ENCODE peak calls at places on chromosomes 4 and X, in ten cellular contexts. T is BJ, Z is colonic mucosa, E is Peyer's patch, N is choroid plexus epithelial cell, V is brain microvascular endothelial cell, L is AG04450, D is psoas muscle, S is CD14-positive monocyte, P is endodermal cell. H is an unnamed sample.
A peak's percentile ranks its signal among the peaks of the same experiment; 100 is the strongest.

GRCh38 chr4:115851918-115852766 is 738.7 kb upstream of the NDST4 start:
- DNase-seq in Z (peak; percentile 53), S (no peak), V (peak; percentile 24), L (no peak), P (peak; percentile 88), T (no peak), N (peak; percentile 61), D (no peak), E (no peak), H (peak; percentile 47)

GRCh38 chr4:2923141-2923551 is 40.1 kb downstream of the NOP14 start:
- DNase-seq in Z (no peak), D (no peak), T (no peak), L (no peak), N (peak; percentile 93), E (no peak), S (no peak), P (peak; percentile 75), V (peak; percentile 88), H (no peak)

GRCh38 chrX:15674514-15674898 is 9.9 kb upstream of the CLTRN start:
- DNase-seq in P (no peak), D (peak; percentile 97), T (peak; percentile 59), V (peak; percentile 96), Z (peak; percentile 97), E (peak; percentile 97), L (peak; percentile 68), S (peak; percentile 91), N (peak; percentile 94), H (no peak)

GRCh38 chr4:113148925-113149324 is 99.5 kb downstream of the ANK2 start:
- DNase-seq in V (no peak), P (no peak), S (no peak), N (no peak), Z (no peak), L (no peak), D (no peak), T (no peak), E (no peak), H (no peak)

GRCh38 chrX:136480383-136480782 is 7.4 kb upstream of the BRS3 start:
- DNase-seq in P (no peak), T (no peak), D (no peak), V (no peak), S (no peak), N (no peak), L (no peak), E (no peak), Z (no peak), H (no peak)

GRCh38 chrX:70525733-70526132 is 81.1 kb downstream of the DLG3 start:
- DNase-seq in T (no peak), E (no peak), P (no peak), S (no peak), D (no peak), N (peak; percentile 6), Z (peak; percentile 28), V (no peak), L (no peak), H (peak; percentile 25)

GRCh38 chr4:172323288-172323687 is 510.1 kb downstream of the GALNTL6 start:
- DNase-seq in V (no peak), T (no peak), S (no peak), D (no peak), Z (no peak), P (no peak), L (no peak), E (no peak), N (no peak), H (no peak)

GRCh38 chr4:8606966-8607365 is 14.4 kb downstream of the CPZ start:
- DNase-seq in D (no peak), E (no peak), V (no peak), L (no peak), P (no peak), Z (no peak), T (no peak), S (no peak), N (no peak), H (no peak)

GRCh38 chr4:101941816-101942358 is 151.4 kb downstream of the BANK1 start:
- DNase-seq in V (no peak), N (no peak), Z (no peak), T (no peak), E (no peak), S (no peak), L (no peak), D (no peak), P (no peak), H (no peak)

GRCh38 chrX:10582945-10583344 is 37.4 kb downstream of the MID1 start:
- DNase-seq in Z (no peak), S (no peak), P (no peak), D (no peak), L (no peak), E (no peak), V (no peak), T (no peak), N (peak; percentile 60), H (no peak)

GRCh38 chr4:138576684-138577083 is 334.5 kb upstream of the SLC7A11 start:
- DNase-seq in V (peak; percentile 41), L (peak; percentile 34), Z (no peak), D (no peak), P (peak; percentile 55), E (no peak), S (no peak), T (no peak), N (peak; percentile 80), H (no peak)

GRCh38 chr4:125085-125820 is 952 bp downstream of the ZNF718 start:
- DNase-seq in N (peak; percentile 63), L (no peak), D (peak; percentile 50), P (peak; percentile 86), T (no peak), S (no peak), E (peak; percentile 38), Z (peak; percentile 59), V (peak; percentile 39), H (no peak)

GRCh38 chr4:48558026-48558425 is 68.0 kb downstream of the ZAR1 start:
- DNase-seq in D (no peak), E (no peak), P (no peak), S (no peak), T (no peak), V (no peak), N (no peak), L (no peak), Z (no peak), H (no peak)

GRCh38 chr4:48554606-48555005 is 64.6 kb downstream of the ZAR1 start:
- DNase-seq in E (no peak), L (no peak), D (no peak), T (no peak), N (no peak), P (no peak), V (no peak), Z (no peak), S (no peak), H (no peak)

GRCh38 chr4:48553720-48554119 is 63.7 kb downstream of the ZAR1 start:
- DNase-seq in Z (no peak), T (no peak), S (no peak), V (no peak), N (no peak), L (no peak), E (no peak), P (no peak), D (no peak), H (no peak)

GRCh38 chr4:48556268-48556667 is 66.2 kb downstream of the ZAR1 start:
- DNase-seq in P (no peak), D (no peak), V (no peak), N (no peak), L (no peak), E (no peak), Z (no peak), S (no peak), T (no peak), H (no peak)

GRCh38 chr4:48557478-48557877 is 67.4 kb downstream of the ZAR1 start:
- DNase-seq in L (no peak), P (peak; percentile 62), Z (no peak), D (no peak), V (no peak), T (no peak), N (peak; percentile 37), E (no peak), S (no peak), H (no peak)
- TF ChIP-seq CTCF in L (peak; percentile 23), P (peak; percentile 72), Z (no peak), D (no peak), V (peak; percentile 65), T (peak; percentile 32), N (peak; percentile 60), E (no peak), S (no peak), H (peak; percentile 39)

DNA sequence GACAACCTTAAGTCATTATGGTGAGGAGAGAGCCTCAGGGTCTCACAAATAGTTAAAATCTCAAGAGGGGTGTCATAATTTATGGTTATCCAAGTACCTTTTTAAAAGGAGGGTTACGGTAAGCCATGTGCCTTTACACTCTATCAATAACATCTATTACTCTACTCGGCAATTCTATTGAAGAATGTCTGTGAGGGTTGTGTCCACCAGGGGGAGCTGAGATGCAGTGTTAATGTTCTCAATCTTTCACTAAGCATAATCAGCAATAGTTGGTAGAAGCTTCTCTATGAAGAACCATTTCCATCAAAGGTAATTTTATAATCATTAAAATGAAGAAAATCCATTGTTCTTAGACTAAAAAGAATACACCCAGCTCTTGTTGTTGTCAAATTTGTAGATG is 457.4 kb downstream of the CENPC start:
- DNase-seq in P (peak; percentile 85), N (no peak), S (no peak), D (no peak), E (no peak), V (peak; percentile 12), T (no peak), Z (peak; percentile 45), L (no peak), H (no peak)
- TF ChIP-seq CTCF in P (peak; percentile 89), N (peak; percentile 25), S (peak; percentile 71), D (peak; percentile 54), E (peak; percentile 12), V (peak; percentile 42), T (no peak), Z (peak; percentile 53), L (no peak), H (peak; percentile 48)

GRCh38 chr4:97987019-97987648 is 156.1 kb downstream of the STPG2 start:
- DNase-seq in D (no peak), N (peak; percentile 64), L (no peak), P (no peak), E (no peak), T (no peak), S (no peak), Z (no peak), V (no peak), H (no peak)
- TF ChIP-seq CTCF in D (no peak), N (peak; percentile 58), L (peak; percentile 12), P (peak; percentile 84), E (no peak), T (no peak), S (no peak), Z (no peak), V (peak; percentile 53), H (peak; percentile 77)

DNA sequence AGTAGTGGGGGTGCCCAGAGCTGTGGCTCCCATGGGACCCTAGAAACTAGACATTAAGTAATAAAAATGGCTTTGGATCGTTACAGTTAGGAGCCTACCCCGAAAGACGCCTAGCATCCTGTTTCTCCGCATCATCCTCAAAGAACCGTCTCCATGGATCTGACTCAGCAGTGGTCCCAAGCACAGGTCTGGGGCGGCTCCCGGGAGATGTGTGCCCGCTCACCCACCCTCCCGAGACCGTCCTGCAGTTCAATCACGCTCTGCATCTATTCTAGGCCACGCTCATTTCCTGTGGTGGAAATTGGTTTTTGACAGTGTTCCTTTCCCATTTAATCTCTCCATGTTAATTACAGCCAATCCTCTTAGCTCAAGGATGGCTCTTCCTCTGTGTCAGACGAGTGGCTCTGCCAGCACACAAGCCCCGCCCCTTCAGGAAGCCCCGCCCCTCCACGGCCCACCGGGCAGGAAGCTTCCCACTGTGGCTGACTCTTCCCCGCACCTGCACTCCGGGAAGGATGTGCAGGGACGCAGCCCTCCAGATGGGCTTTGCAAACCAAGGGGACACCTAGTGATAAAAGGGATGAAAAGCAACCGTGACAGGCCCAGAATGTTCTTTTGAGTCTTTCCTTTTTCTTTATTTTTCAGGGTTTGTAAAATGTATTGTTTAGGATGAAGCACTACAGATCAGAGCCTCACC is 34.5 kb upstream of the HELT start:
- DNase-seq in Z (peak; percentile 61), T (no peak), S (no peak), N (peak; percentile 82), D (peak; percentile 79), V (peak; percentile 27), L (no peak), E (peak; percentile 65), P (peak; percentile 95), H (no peak)
- TF ChIP-seq CTCF in Z (peak; percentile 28), T (peak; percentile 45), S (peak; percentile 63), N (peak; percentile 69), D (peak; percentile 51), V (peak; percentile 59), L (peak; percentile 47), E (no peak), P (peak; percentile 69), H (no peak)